ENCODE peak calls at places on chromosomes 6 and 20, in seven cellular contexts. E is SK-N-SH, O is prostate gland, V is sigmoid colon, S is stomach, D is breast epithelium, L is endothelial cell of umbilical vein. G is an unnamed sample.

GRCh38 chr6:21769405-21769851 is 175.9 kb downstream of the SOX4 start:
- DNase-seq in E (no peak), O (no peak), V (no peak), S (no peak), D (no peak), L (peak), G (no peak)

GRCh38 chr6:27601668-27602254 is 128.9 kb upstream of the ZNF184 start:
- DNase-seq in E (no peak), O (no peak), V (no peak), S (no peak), D (no peak), L (no peak), G (peak)

GRCh38 chr6:150336299-150336698 is 32.5 kb upstream of the IYD start:
- DNase-seq in E (no peak), O (no peak), V (no peak), S (no peak), D (no peak), L (peak), G (no peak)

GRCh38 chr20:6829510-6830116 is 62.1 kb downstream of the BMP2 start:
- DNase-seq in E (no peak), O (no peak), V (no peak), S (no peak), D (no peak), L (peak), G (no peak)

GRCh38 chr6:161276605-161277155 is 2.8 kb upstream of the AGPAT4 start:
- DNase-seq in E (no peak), O (no peak), V (no peak), S (no peak), D (no peak), L (no peak), G (no peak)

GRCh38 chr20:62252342-62252966 is 14.1 kb downstream of the OSBPL2 start:
- DNase-seq in E (no peak), O (no peak), V (no peak), S (no peak), D (no peak), L (no peak), G (no peak)

GRCh38 chr6:27553123-27553904 is 80.4 kb upstream of the ZNF184 start:
- DNase-seq in E (no peak), O (no peak), V (no peak), S (no peak), D (no peak), L (peak), G (peak)

GRCh38 chr20:44066645-44067606 is 120.1 kb downstream of the JPH2 start:
- DNase-seq in E (peak), O (no peak), V (no peak), S (peak), D (no peak), L (no peak), G (no peak)

GRCh38 chr6:398065-398464 is 6.5 kb downstream of the IRF4 start:
- DNase-seq in E (no peak), O (no peak), V (no peak), S (no peak), D (no peak), L (no peak), G (no peak)

GRCh38 chr6:113909224-113909856 is 52.2 kb downstream of the MARCKS start:
- DNase-seq in E (peak), O (peak), V (no peak), S (no peak), D (no peak), L (peak), G (peak)

GRCh38 chr6:75076009-75076408 is 129.8 kb downstream of the COL12A1 start:
- DNase-seq in E (no peak), O (no peak), V (no peak), S (no peak), D (no peak), L (no peak), G (no peak)

GRCh38 chr20:61757678-61758555 is 307.8 kb downstream of the TAF4 start:
- DNase-seq in E (no peak), O (no peak), V (peak), S (no peak), D (peak), L (no peak), G (no peak)

GRCh38 chr6:68240731-68241130 is 394.4 kb upstream of the ADGRB3 start:
- DNase-seq in E (no peak), O (no peak), V (no peak), S (no peak), D (no peak), L (no peak), G (no peak)

GRCh38 chr6:91482498-91482897 is 895.6 kb upstream of the MAP3K7 start:
- DNase-seq in E (no peak), O (no peak), V (no peak), S (no peak), D (no peak), L (peak), G (no peak)

GRCh38 chr20:17852323-17852722 is 116.3 kb downstream of the SNX5 start:
- DNase-seq in E (no peak), O (no peak), V (no peak), S (no peak), D (no peak), L (no peak), G (no peak)

GRCh38 chr6:31122803-31123706 is 2.8 kb upstream of the CDSN start:
- DNase-seq in E (peak), O (peak), V (peak), S (peak), D (peak), L (peak), G (no peak)

GRCh38 chr6:139068846-139069245 is 40.3 kb downstream of the ABRACL start:
- DNase-seq in E (no peak), O (no peak), V (no peak), S (no peak), D (no peak), L (no peak), G (no peak)

GRCh38 chr6:45709834-45710233 is 305.8 kb downstream of the CLIC5 start:
- DNase-seq in E (no peak), O (no peak), V (no peak), S (no peak), D (no peak), L (no peak), G (no peak)

GRCh38 chr6:27297857-27298730 is 14.0 kb downstream of the POM121L2 start:
- DNase-seq in E (no peak), O (no peak), V (no peak), S (no peak), D (no peak), L (peak), G (peak)

GRCh38 chr20:35135867-35136586 is 11.1 kb downstream of the EDEM2 start:
- DNase-seq in E (no peak), O (no peak), V (no peak), S (no peak), D (no peak), L (peak), G (no peak)

GRCh38 chr6:47836639-47837038 is 54.8 kb downstream of the OPN5 start:
- DNase-seq in E (no peak), O (no peak), V (no peak), S (no peak), D (no peak), L (no peak), G (no peak)

GRCh38 chr6:35640017-35640664 is 48.6 kb downstream of the FKBP5 start:
- DNase-seq in E (no peak), O (peak), V (no peak), S (no peak), D (no peak), L (no peak), G (no peak)

GRCh38 chr6:79632580-79632979 is 1.5 kb downstream of the SH3BGRL2 start:
- DNase-seq in E (no peak), O (no peak), V (no peak), S (no peak), D (no peak), L (no peak), G (no peak)

GRCh38 chr6:127606131-127606562 is 29.2 kb downstream of the C6orf58 start:
- DNase-seq in E (peak), O (no peak), V (no peak), S (no peak), D (no peak), L (peak), G (no peak)

GRCh38 chr20:37347347-37347823 is 1.4 kb downstream of the SRC start:
- DNase-seq in E (no peak), O (no peak), V (peak), S (no peak), D (no peak), L (no peak), G (no peak)

GRCh38 chr6:8243462-8243861 is 141.1 kb upstream of the EEF1E1 start:
- DNase-seq in E (no peak), O (no peak), V (no peak), S (no peak), D (no peak), L (no peak), G (no peak)

GRCh38 chr6:166955121-166955864 is 1.1 kb downstream of the RNASET2 start:
- DNase-seq in E (peak), O (no peak), V (peak), S (peak), D (no peak), L (no peak), G (no peak)

GRCh38 chr20:33811763-33812672 is 870 bp downstream of the CHMP4B start:
- DNase-seq in E (peak), O (peak), V (peak), S (peak), D (peak), L (peak), G (peak)

GRCh38 chr6:5998741-5999687 is 7.7 kb downstream of the NRN1 start:
- DNase-seq in E (peak), O (no peak), V (peak), S (no peak), D (no peak), L (no peak), G (no peak)

GRCh38 chr6:122007366-122007765 is 392.1 kb upstream of the HSF2 start:
- DNase-seq in E (peak), O (no peak), V (no peak), S (no peak), D (no peak), L (no peak), G (no peak)

GRCh38 chr6:166448432-166448831 is 65.7 kb upstream of the MPC1 start:
- DNase-seq in E (no peak), O (no peak), V (no peak), S (peak), D (no peak), L (no peak), G (no peak)

GRCh38 chr6:52839124-52840055 is 1.2 kb downstream of the GSTA5 start:
- DNase-seq in E (peak), O (no peak), V (no peak), S (peak), D (peak), L (peak), G (peak)
- TF ChIP-seq CTCF in E (peak), O (peak), V (peak), S (no peak), D (no peak), L (peak), G (peak)

GRCh38 chr20:25053207-25054132 is 4.5 kb downstream of the ACSS1 start:
- DNase-seq in E (no peak), O (no peak), V (peak), S (peak), D (no peak), L (peak), G (no peak)

GRCh38 chr20:25050501-25051350 is 7.2 kb downstream of the ACSS1 start:
- DNase-seq in E (no peak), O (no peak), V (peak), S (peak), D (peak), L (no peak), G (no peak)

GRCh38 chr20:25051386-25052155 is 6.4 kb downstream of the ACSS1 start:
- DNase-seq in E (no peak), O (no peak), V (peak), S (peak), D (peak), L (no peak), G (no peak)

GRCh38 chr20:25054133-25054820 is 3.7 kb downstream of the ACSS1 start:
- DNase-seq in E (no peak), O (no peak), V (peak), S (peak), D (no peak), L (no peak), G (no peak)

GRCh38 chr20:25052255-25053206 is 5.4 kb downstream of the ACSS1 start:
- DNase-seq in E (no peak), O (no peak), V (peak), S (peak), D (peak), L (no peak), G (no peak)
- TF ChIP-seq POLR2AphosphoS5 in E (no peak), O (no peak), V (peak), S (no peak), D (no peak), L (no peak), G (no peak)

GRCh38 chr6:118197539-118197938 is 290.5 kb downstream of the SLC35F1 start:
- DNase-seq in E (no peak), O (no peak), V (no peak), S (no peak), D (no peak), L (no peak), G (no peak)

GRCh38 chr6:118203421-118204000 is 296.4 kb downstream of the SLC35F1 start:
- DNase-seq in E (no peak), O (no peak), V (no peak), S (no peak), D (no peak), L (no peak), G (no peak)

GRCh38 chr6:118198746-118199145 is 291.7 kb downstream of the SLC35F1 start:
- DNase-seq in E (no peak), O (no peak), V (no peak), S (no peak), D (no peak), L (no peak), G (no peak)

GRCh38 chr6:118206221-118206620 is 299.2 kb downstream of the SLC35F1 start:
- DNase-seq in E (no peak), O (no peak), V (no peak), S (no peak), D (no peak), L (no peak), G (no peak)

DNA sequence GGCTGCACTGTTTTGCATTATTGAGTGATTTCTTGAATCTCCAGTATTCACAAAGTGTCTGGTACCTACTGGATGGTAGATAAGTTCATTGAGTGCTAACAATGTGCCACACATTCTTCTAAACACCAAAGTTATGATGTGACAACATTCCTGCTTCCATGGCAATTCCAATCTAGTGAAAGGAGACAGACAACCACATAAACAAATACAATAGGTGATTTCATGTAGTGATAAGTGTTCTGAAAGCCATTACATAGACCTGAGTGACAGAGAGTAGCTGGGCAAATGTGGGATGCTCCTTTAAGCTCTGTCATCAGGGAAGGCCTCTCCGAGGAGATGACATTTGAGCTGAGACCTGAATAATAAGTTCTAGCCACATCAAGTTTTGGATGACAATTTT is 295.5 kb downstream of the SLC35F1 start:
- DNase-seq in E (no peak), O (no peak), V (no peak), S (no peak), D (no peak), L (no peak), G (no peak)
- H3K4me3 ChIP-seq in E (no peak), O (no peak), V (no peak), S (no peak), D (no peak), L (no peak), G (no peak)

GRCh38 chr20:41390889-41391288 is 24.3 kb upstream of the EMILIN3 start:
- DNase-seq in E (no peak), O (no peak), V (no peak), S (no peak), D (no peak), L (no peak), G (no peak)

GRCh38 chr20:41386502-41387427 is 20.1 kb upstream of the EMILIN3 start:
- DNase-seq in E (peak), O (no peak), V (peak), S (no peak), D (no peak), L (no peak), G (no peak)

GRCh38 chr20:41392295-41392694 is 25.7 kb upstream of the EMILIN3 start:
- DNase-seq in E (no peak), O (no peak), V (no peak), S (no peak), D (no peak), L (no peak), G (no peak)

GRCh38 chr20:41391587-41392001 is 25.0 kb upstream of the EMILIN3 start:
- DNase-seq in E (no peak), O (no peak), V (no peak), S (no peak), D (no peak), L (no peak), G (no peak)

DNA sequence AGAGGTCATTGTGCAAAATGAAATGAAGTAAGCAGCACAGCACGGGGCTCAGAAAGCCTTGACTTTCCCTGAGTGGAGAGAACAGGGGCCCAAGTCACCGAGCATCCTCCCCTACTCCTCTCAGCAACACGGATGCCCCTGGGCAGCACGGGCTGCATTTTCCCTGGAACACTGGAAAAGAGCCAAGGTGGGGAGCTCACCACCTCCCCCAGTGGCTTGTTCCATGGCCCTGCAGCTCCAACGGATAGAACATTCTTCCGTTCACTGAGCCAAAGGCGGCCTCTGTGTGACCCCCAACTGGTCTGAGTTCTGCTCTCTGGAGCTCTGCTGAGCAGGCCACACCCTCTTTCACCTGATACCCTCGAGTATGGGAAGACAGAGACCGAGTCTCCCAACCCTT is 20.8 kb upstream of the EMILIN3 start:
- DNase-seq in E (peak), O (no peak), V (no peak), S (no peak), D (no peak), L (no peak), G (no peak)
- TF ChIP-seq CTCF in E (no peak), O (no peak), V (no peak), S (no peak), D (no peak), L (peak), G (no peak)

DNA sequence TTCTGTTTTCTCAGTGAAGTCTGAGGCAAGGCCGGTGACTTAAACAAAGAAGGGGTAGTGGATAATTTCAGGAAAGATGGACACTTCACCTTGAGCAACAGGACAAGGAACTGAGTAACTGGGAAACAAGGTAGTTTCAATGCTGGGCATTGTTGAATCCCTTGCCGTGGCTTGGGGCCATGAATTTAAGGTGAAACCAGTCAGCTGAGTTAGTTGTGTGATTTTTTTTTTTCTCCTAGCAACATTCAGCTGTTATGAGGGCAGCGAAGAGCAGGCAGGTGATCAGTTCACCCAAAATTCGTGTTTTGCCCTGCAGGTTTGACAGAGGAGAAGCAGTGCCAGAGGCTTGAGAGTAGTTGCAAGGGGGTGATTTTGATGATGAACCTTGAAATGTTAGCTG is 6.8 kb downstream of the BICRAL start:
- DNase-seq in E (no peak), O (no peak), V (peak), S (no peak), D (no peak), L (no peak), G (no peak)
- TF ChIP-seq POLR2AphosphoS5 in E (no peak), O (no peak), V (no peak), S (no peak), D (peak), L (no peak), G (no peak)

GRCh38 chr20:41365785-41366545 is 653 bp downstream of the EMILIN3 start:
- DNase-seq in E (peak), O (no peak), V (no peak), S (no peak), D (no peak), L (no peak), G (no peak)
- H3K4me3 ChIP-seq in E (no peak), O (peak), V (peak), S (peak), D (peak), L (no peak), G (peak)

DNA sequence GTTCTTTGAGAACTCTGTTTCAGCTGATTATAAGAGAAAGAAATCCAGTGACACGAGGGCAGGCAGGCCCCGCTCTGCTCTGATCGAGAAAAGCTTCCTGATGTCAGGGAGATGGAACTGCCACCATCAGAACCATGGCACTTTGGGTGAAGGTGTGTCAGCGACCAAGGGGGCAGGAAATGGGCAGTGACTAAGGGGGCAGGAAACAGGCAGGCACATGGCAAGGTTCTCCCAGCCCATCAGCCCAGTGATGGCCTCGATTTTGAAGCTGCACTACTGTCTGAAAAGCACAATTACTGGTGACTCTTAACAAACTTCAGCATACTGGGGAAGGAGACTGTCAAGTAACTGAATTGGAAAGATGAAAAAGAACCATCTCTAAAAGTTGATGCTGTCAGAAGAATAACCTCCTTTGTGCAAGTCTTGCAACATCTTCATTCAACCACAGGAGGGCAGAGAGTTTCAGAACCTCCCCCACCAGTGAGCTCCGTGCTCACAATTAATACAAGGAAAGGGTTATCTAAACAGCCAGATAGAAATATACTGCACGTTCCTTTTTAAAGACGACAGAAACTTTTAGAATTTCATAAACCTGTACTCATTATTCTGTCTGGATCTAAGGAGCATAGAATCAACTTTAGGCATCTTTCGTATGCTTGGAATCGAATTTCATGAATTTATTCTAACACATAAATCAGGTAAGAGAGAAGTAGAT is 39.1 kb downstream of the TMX4 start:
- DNase-seq in E (peak), O (peak), V (no peak), S (no peak), D (no peak), L (peak), G (peak)
- TF ChIP-seq CTCF in E (peak), O (peak), V (peak), S (no peak), D (no peak), L (peak), G (peak)

G was measured in Panc1.